ENCODE peak calls at places on chromosomes 2 and 18, in four cellular contexts. P is aorta, X is neuronal stem cell, O is skeletal muscle cell. K is an unnamed sample.

GRCh38 chr2:241217320-241218031 is 29.0 kb downstream of the ANO7 start:
- DNase-seq in O (peak), P (peak), X (peak), K (peak)

GRCh38 chr2:217054791-217055190 is 194.9 kb upstream of the TNP1 start:
- DNase-seq in O (no peak), P (peak), X (no peak), K (no peak)

GRCh38 chr2:209383212-209383611 is 40.6 kb upstream of the MAP2 start:
- DNase-seq in X (no peak), P (no peak), O (peak), K (no peak)

GRCh38 chr2:170733821-170734600 is 18.9 kb downstream of the SP5 start:
- DNase-seq in O (no peak), X (no peak), P (no peak), K (no peak)

GRCh38 chr2:209426432-209426831 is 2.6 kb downstream of the MAP2 start:
- DNase-seq in P (no peak), X (no peak), O (no peak), K (no peak)

GRCh38 chr18:50473896-50474295 is 86.0 kb upstream of the MAPK4 start:
- DNase-seq in X (no peak), P (no peak), O (no peak), K (no peak)

GRCh38 chr2:18781541-18782280 is 192.3 kb upstream of the NT5C1B start:
- DNase-seq in X (no peak), O (no peak), P (no peak), K (no peak)

GRCh38 chr2:36184848-36185247 is 170.7 kb upstream of the CRIM1 start:
- DNase-seq in X (no peak), P (no peak), O (no peak), K (no peak)

GRCh38 chr2:118670868-118671267 is 176.6 kb downstream of the EN1 start:
- DNase-seq in O (peak), P (no peak), X (no peak), K (peak)

GRCh38 chr2:30266051-30266621 is 34.8 kb downstream of the LBH start:
- DNase-seq in P (peak), O (no peak), X (no peak), K (peak)

GRCh38 chr2:160042054-160042453 is 20.4 kb downstream of the PLA2R1 start:
- DNase-seq in X (no peak), P (no peak), O (no peak), K (no peak)

GRCh38 chr2:172095146-172095904 is 7.4 kb downstream of the DLX2 start:
- DNase-seq in P (no peak), O (peak), X (peak), K (no peak)

GRCh38 chr18:26071020-26071419 is 19.4 kb downstream of the SS18 start:
- DNase-seq in P (no peak), O (no peak), X (no peak), K (no peak)

GRCh38 chr18:22018366-22018765 is 151.0 kb upstream of the GATA6 start:
- DNase-seq in X (no peak), P (no peak), O (no peak), K (no peak)

GRCh38 chr2:150426724-150427123 is 60.7 kb downstream of the RND3 start:
- DNase-seq in O (no peak), X (no peak), P (no peak), K (no peak)
- H3K4me3 ChIP-seq in O (no peak), X (no peak), P (no peak), K (no peak)

GRCh38 chr18:8608795-8609673 is at the start of gene RAB12:
- DNase-seq in P (peak), X (peak), O (peak), K (peak)

GRCh38 chr18:8610442-8610801 is 1.2 kb downstream of the RAB12 start:
- DNase-seq in O (no peak), P (peak), X (no peak), K (no peak)

GRCh38 chr18:8609711-8610441 is 639 bp downstream of the RAB12 start:
- DNase-seq in X (no peak), O (no peak), P (peak), K (peak)

GRCh38 chr18:8605974-8606373 is 3.3 kb upstream of the RAB12 start:
- DNase-seq in O (no peak), X (no peak), P (no peak), K (no peak)

DNA sequence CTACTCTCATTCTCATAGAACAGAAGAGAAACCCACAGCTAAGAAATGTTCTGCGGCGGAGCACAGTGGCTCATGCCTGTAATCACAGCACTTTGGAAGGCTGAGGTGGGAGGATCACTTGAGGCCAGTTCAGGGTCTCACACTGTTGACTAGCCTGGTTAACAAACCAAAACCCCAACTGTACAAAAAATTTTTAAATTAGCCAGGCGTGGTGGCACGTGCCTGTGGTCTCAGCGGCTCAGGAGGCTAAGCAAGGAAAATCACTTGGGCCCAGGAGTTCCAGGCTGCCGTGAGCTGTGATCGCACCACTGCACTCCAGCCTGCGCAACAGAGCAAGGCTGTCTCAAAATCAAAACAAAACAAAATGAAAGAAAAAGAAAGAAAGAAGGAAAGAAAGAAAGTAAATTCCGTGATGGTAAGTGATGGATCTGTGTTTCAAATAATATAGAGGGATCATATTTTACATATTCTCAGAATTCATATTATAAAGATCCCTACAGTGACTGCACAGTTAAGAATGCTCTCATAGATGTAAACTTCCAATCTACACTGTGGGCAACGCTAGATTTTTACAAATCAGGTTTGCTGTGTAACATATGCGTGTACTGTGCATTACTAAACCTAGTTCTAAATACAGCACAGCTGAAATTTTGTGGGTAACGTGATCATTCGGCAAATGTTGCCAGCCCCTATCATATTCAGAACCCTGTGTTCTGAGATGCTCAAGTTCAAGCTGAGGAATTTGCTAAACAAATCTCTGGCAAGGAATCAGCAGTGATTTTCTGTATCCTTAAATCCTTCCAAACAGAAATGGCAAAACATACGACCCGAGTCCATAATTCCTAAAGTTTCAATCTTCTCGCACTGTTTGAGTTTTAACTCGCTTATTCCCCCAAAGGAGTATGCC is 1.2 kb upstream of the RAB12 start:
- DNase-seq in P (no peak), X (no peak), O (no peak), K (no peak)
- H3K4me3 ChIP-seq in P (peak), X (no peak), O (peak), K (no peak)

DNA sequence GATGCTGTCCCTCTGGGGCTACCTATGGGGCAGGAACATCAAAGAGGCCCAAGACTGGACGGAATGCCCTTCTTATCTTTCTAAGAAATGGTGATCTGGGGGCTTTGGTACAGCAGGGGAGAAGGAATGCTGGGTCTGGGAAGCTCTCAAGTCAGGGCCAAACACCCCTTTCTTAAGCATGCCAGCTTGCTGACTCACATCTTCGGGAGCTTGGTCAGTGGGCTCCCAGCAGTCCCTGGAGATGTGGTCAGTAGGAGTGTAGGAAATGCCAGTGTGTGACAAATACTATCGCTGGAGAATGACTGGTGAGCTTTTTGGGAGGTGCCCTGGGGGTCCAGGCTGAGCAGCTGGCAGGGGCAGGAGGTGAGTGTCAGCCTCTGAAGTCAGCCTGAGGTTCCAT is 105.0 kb upstream of the CDC42EP3 start:
- DNase-seq in O (peak), P (peak), X (no peak), K (no peak)
- H3K4me3 ChIP-seq in O (no peak), P (no peak), X (no peak), K (no peak)

GRCh38 chr18:74397572-74397971 is 59.5 kb downstream of the DIPK1C start:
- DNase-seq in P (no peak), X (no peak), O (no peak), K (peak)

GRCh38 chr18:74407888-74408287 is 49.2 kb downstream of the DIPK1C start:
- DNase-seq in O (no peak), X (no peak), P (no peak), K (no peak)

GRCh38 chr18:74399225-74399887 is 57.8 kb downstream of the DIPK1C start:
- DNase-seq in X (no peak), O (no peak), P (peak), K (no peak)

DNA sequence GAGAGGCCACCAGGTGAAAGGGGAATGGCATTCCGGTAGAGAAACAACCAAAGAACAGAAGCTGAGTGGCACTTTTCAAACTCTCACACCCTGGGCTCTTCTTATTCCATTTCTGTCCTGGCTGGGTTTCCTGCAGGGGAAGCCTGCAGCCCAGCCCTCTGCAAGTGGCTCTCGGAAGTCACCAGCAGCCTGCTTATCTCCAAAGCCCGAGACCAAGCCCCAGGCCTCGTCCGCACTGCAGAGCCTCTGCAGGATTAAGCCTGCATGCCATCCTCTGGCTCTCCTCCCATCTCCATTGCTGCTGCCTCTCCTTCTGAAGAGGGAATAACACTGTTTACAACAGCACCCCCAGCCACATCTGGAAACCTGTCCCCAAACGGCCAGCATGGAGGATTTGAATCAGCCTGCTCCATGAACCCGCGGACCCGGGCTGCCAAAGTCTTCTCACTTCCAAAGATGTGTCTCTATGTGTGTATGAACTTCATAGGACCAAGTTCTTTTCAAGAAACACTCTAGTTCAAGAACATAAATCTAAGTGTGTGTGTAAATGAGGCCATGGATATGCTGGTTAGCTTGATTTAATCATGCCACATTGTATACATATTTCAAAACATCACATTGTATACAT is 54.2 kb downstream of the DIPK1C start:
- DNase-seq in X (no peak), P (no peak), O (no peak), K (no peak)
- H3K4me3 ChIP-seq in X (no peak), P (no peak), O (no peak), K (no peak)

GRCh38 chr2:10449838-10450691 is 1.9 kb upstream of the ODC1 start:
- DNase-seq in O (no peak), P (no peak), X (no peak), K (no peak)

GRCh38 chr2:10447300-10448207 is 573 bp downstream of the ODC1 start:
- DNase-seq in X (no peak), O (no peak), P (peak), K (peak)

GRCh38 chr2:10448208-10448645 is at the start of gene ODC1:
- DNase-seq in O (peak), P (peak), X (peak), K (peak)

GRCh38 chr2:10448646-10449480 is 736 bp upstream of the ODC1 start:
- DNase-seq in P (peak), X (peak), O (no peak), K (peak)

GRCh38 chr2:10449481-10449831 is 1.3 kb upstream of the ODC1 start:
- DNase-seq in O (no peak), P (no peak), X (no peak), K (no peak)
- H3K4me3 ChIP-seq in O (peak), P (peak), X (peak), K (no peak)

GRCh38 chr2:39380525-39381150 is 56.4 kb downstream of the MAP4K3 start:
- DNase-seq in P (no peak), X (no peak), O (no peak), K (no peak)
- H3K4me3 ChIP-seq in P (no peak), X (no peak), O (no peak), K (no peak)

DNA sequence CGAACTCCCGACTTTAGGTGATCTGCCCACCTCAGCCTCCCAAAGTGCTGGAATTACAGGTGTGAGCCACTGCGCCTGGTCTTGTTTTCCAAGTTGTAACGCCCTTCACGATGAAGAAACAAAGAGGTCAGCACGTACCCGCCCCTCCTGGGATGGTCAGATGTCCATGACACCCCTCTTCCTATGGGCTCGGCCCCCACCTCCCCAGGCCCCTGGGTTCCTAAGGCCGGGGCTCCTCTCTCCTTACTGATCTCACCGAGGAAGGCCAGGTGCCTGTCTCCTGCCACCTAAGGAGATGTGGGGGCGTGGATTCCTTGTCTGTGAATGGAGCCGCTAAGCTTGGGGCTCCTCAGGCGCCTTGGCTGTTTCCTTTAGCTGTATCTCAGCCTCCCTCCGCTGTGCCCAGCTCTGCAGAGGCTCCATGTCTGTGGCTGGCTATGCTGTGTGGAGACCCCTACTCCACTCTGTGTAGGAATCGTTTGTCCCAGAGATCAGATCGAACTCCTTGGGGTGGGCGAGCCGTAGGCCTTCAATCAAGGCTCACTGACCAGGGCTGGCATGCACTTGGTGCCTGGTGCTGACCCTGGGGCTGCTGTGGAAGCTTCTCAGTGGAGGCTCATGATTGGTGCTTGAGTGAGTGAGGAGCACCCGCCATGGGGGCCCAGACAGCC is 8.8 kb downstream of the COLEC11 start:
- DNase-seq in X (no peak), P (no peak), O (no peak), K (no peak)
- H3K4me3 ChIP-seq in X (no peak), P (no peak), O (no peak), K (no peak)

DNA sequence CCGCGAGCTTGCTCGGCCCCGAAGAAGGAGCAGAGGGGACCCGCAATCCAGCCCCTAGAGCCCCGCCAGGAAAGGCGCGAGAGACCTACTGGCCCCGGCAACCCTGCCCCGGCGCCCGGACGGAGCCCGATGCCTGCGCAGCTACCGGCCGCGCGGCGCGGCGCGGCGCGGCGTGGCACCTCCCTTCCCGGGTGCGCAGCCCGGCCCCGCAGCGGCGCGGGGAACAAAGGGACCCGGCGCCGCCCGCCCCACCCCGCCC is 327 bp downstream of the CDH2 start:
- DNase-seq in O (no peak), X (no peak), P (no peak), K (no peak)
- H3K4me3 ChIP-seq in O (peak), X (peak), P (peak), K (no peak)

GRCh38 chr2:116109471-116109870 is 1667.0 kb downstream of the DPP10 start:
- DNase-seq in X (no peak), O (no peak), P (no peak), K (no peak)
- H3K4me3 ChIP-seq in X (no peak), O (no peak), P (no peak), K (no peak)

GRCh38 chr2:102620367-102620766 is 1.0 kb downstream of the SLC9A2 start:
- DNase-seq in O (no peak), P (no peak), X (no peak), K (no peak)
- H3K4me3 ChIP-seq in O (no peak), P (no peak), X (no peak), K (no peak)

K was measured in body of pancreas.